ENCODE peak calls at places on chromosomes 3 and 15, in nine cellular contexts. B is AG04450; D is CD8-positive, alpha-beta T cell; S is A549; R is spleen; C is right lobe of liver; T is WERI-Rb-1; Q is PC-3; H is CD4-positive, CD25-positive, alpha-beta regulatory T cell. E is an unnamed sample.

GRCh38 chr3:50161320-50161719 is 6.2 kb downstream of the SEMA3F start:
- DNase-seq in T (no peak), D (no peak), S (no peak), R (no peak), H (no peak), B (no peak), C (no peak), Q (peak; percentile 65), E (no peak)

GRCh38 chr3:39013289-39013688 is 38.5 kb downstream of the SCN11A start:
- DNase-seq in T (no peak), D (no peak), B (no peak), R (no peak), H (no peak), C (no peak), Q (no peak), S (no peak), E (no peak)

GRCh38 chr15:71228403-71228802 is 113.1 kb downstream of the THSD4 start:
- DNase-seq in C (no peak), H (no peak), B (peak; percentile 24), Q (no peak), T (peak; percentile 18), R (no peak), S (no peak), D (no peak), E (no peak)

GRCh38 chr3:102979682-102980378 is 545.0 kb downstream of the ZPLD1 start:
- DNase-seq in Q (peak; percentile 79), T (no peak), B (peak; percentile 74), H (no peak), S (peak; percentile 85), D (no peak), C (peak; percentile 40), R (no peak), E (peak; percentile 59)

GRCh38 chr3:30672959-30673358 is 66.6 kb downstream of the TGFBR2 start:
- DNase-seq in Q (no peak), R (no peak), T (no peak), S (no peak), H (no peak), C (no peak), B (no peak), D (no peak), E (no peak)

GRCh38 chr15:43225201-43225949 is 4.6 kb upstream of the EPB42 start:
- DNase-seq in H (peak; percentile 77), C (no peak), B (peak; percentile 11), R (no peak), Q (peak; percentile 84), T (peak; percentile 50), S (peak; percentile 52), D (peak; percentile 37), E (no peak)

GRCh38 chr3:42830437-42831320 is 21.4 kb downstream of the ACKR2 start:
- DNase-seq in R (no peak), H (peak; percentile 22), D (no peak), T (no peak), S (peak; percentile 37), Q (peak; percentile 77), B (no peak), C (no peak), E (no peak)

GRCh38 chr3:71998995-71999673 is 214.2 kb upstream of the PROK2 start:
- DNase-seq in C (no peak), S (no peak), T (no peak), R (no peak), B (peak; percentile 26), H (peak; percentile 31), Q (peak; percentile 9), D (no peak), E (no peak)

GRCh38 chr3:176167272-176167671 is 1030.0 kb downstream of the TBL1XR1 start:
- DNase-seq in H (no peak), D (no peak), R (no peak), B (no peak), S (no peak), Q (peak; percentile 98), C (no peak), T (no peak), E (no peak)

GRCh38 chr3:33030246-33030645 is 66.7 kb downstream of the GLB1 start:
- DNase-seq in C (no peak), R (no peak), B (no peak), Q (no peak), T (no peak), D (no peak), H (no peak), S (no peak), E (no peak)

GRCh38 chr3:99895706-99896441 is 78.2 kb downstream of the CMSS1 start:
- DNase-seq in Q (peak; percentile 94), H (no peak), C (no peak), T (no peak), S (peak; percentile 48), D (no peak), B (peak; percentile 62), R (no peak), E (no peak)

GRCh38 chr15:26017665-26018064 is 154.5 kb upstream of the ATP10A start:
- DNase-seq in D (no peak), H (no peak), B (no peak), R (no peak), S (no peak), T (no peak), C (no peak), Q (no peak), E (no peak)

GRCh38 chr3:190382082-190382481 is 5.9 kb upstream of the CLDN16 start:
- DNase-seq in H (no peak), Q (peak; percentile 91), S (no peak), B (no peak), C (no peak), R (no peak), T (no peak), D (no peak), E (no peak)

GRCh38 chr15:53830707-53831386 is 71.4 kb upstream of the WDR72 start:
- DNase-seq in T (no peak), D (no peak), B (no peak), R (no peak), C (no peak), H (no peak), S (peak; percentile 22), Q (no peak), E (no peak)

GRCh38 chr3:103218793-103219192 is 784.0 kb downstream of the ZPLD1 start:
- DNase-seq in T (no peak), C (no peak), R (no peak), H (no peak), D (no peak), Q (no peak), B (no peak), S (no peak), E (no peak)

GRCh38 chr3:15440891-15441290 is 13.5 kb downstream of the EAF1 start:
- DNase-seq in C (no peak), D (no peak), B (no peak), Q (no peak), S (no peak), R (no peak), H (no peak), T (no peak), E (no peak)

GRCh38 chr3:15439476-15439875 is 12.1 kb downstream of the EAF1 start:
- DNase-seq in T (no peak), Q (no peak), H (no peak), C (no peak), R (no peak), D (no peak), S (no peak), B (no peak), E (no peak)

GRCh38 chr3:15434756-15435155 is 7.4 kb downstream of the EAF1 start:
- DNase-seq in B (no peak), C (no peak), T (no peak), Q (no peak), H (no peak), D (no peak), R (no peak), S (no peak), E (no peak)

GRCh38 chr3:15436246-15436645 is 8.8 kb downstream of the EAF1 start:
- DNase-seq in R (no peak), Q (no peak), D (no peak), B (no peak), H (no peak), T (no peak), S (no peak), C (no peak), E (no peak)

GRCh38 chr3:15438988-15439387 is 11.6 kb downstream of the EAF1 start:
- DNase-seq in Q (no peak), S (no peak), H (no peak), B (no peak), T (no peak), R (no peak), C (no peak), D (no peak), E (no peak)
- H3K27ac ChIP-seq in Q (no peak overlapping the region), S (no peak overlapping the region), H (no peak overlapping the region), B (no peak overlapping the region), T (no peak overlapping the region), R (no peak overlapping the region), C (no peak overlapping the region), D (no peak overlapping the region), E (peak overlapping the region; percentile 62)

GRCh38 chr15:68113273-68113672 is 59.2 kb downstream of the PIAS1 start:
- DNase-seq in T (no peak), D (no peak), S (no peak), H (no peak), Q (no peak), C (peak; percentile 30), R (no peak), B (no peak), E (no peak)
- H3K4me3 ChIP-seq in T (no peak overlapping the region), D (no peak overlapping the region), S (no peak overlapping the region), H (peak overlapping the region; percentile 88), Q (no peak overlapping the region), C (peak overlapping the region; percentile 39), R (no peak overlapping the region), B (no peak overlapping the region), E (no peak overlapping the region)

GRCh38 chr3:171643033-171643432 is 167.2 kb downstream of the PLD1 start:
- DNase-seq in Q (no peak), S (no peak), C (no peak), R (no peak), H (no peak), T (no peak), B (no peak), D (no peak), E (no peak)

GRCh38 chr3:171646357-171647133 is 163.7 kb downstream of the PLD1 start:
- DNase-seq in T (peak; percentile 16), H (peak; percentile 56), D (no peak), C (no peak), S (peak; percentile 45), R (no peak), B (peak; percentile 45), Q (peak; percentile 69), E (no peak)

GRCh38 chr3:171648079-171648478 is 162.2 kb downstream of the PLD1 start:
- DNase-seq in S (no peak), R (no peak), Q (no peak), T (no peak), D (no peak), C (no peak), H (no peak), B (no peak), E (no peak)

GRCh38 chr3:171640520-171641412 is 169.5 kb downstream of the PLD1 start:
- DNase-seq in R (no peak), B (peak; percentile 21), Q (peak; percentile 17), H (no peak), C (no peak), T (peak; percentile 64), S (peak; percentile 15), D (no peak), E (no peak)

GRCh38 chr3:171644681-171645080 is 165.6 kb downstream of the PLD1 start:
- DNase-seq in H (no peak), Q (no peak), B (no peak), C (no peak), T (no peak), S (no peak), R (no peak), D (no peak), E (no peak)
- H3K27ac ChIP-seq in H (no peak overlapping the region), Q (no peak overlapping the region), B (no peak overlapping the region), C (no peak overlapping the region), T (no peak overlapping the region), S (no peak overlapping the region), R (no peak overlapping the region), D (no peak overlapping the region), E (no peak overlapping the region)

GRCh38 chr3:124860599-124860998 is 26.6 kb downstream of the ITGB5 start:
- DNase-seq in S (peak; percentile 94), Q (peak; percentile 96), C (peak; percentile 44), D (no peak), T (no peak), H (no peak), R (no peak), B (peak; percentile 86), E (peak; percentile 83)
- H3K4me3 ChIP-seq in S (no peak overlapping the region), Q (no peak overlapping the region), C (no peak overlapping the region), D (no peak overlapping the region), T (no peak overlapping the region), H (no peak overlapping the region), R (no peak overlapping the region), B (no peak overlapping the region), E (no peak overlapping the region)